ENCODE peak calls at places on chromosomes 5 and 9, in four cellular contexts. One of them, this sample, is unnamed.

GRCh38 chr9:21326526-21327139 is 8.6 kb downstream of the KLHL9 start:
- DNase-seq in HepG2: peak
- DNase-seq in K562: no peak
- DNase-seq in GM12878: peak
- DNase-seq in this sample: no peak

GRCh38 chr9:16396389-16396788 is 474.1 kb downstream of the BNC2 start:
- DNase-seq in K562: no peak
- DNase-seq in HepG2: no peak
- DNase-seq in GM12878: no peak
- DNase-seq in this sample: no peak

GRCh38 chr9:114291886-114292590 is 30.9 kb upstream of the ORM1 start:
- DNase-seq in HepG2: no peak
- DNase-seq in GM12878: no peak
- DNase-seq in K562: no peak
- DNase-seq in this sample: no peak

GRCh38 chr5:94188725-94189124 is 429.7 kb downstream of the KIAA0825 start:
- DNase-seq in HepG2: no peak
- DNase-seq in K562: no peak
- DNase-seq in GM12878: no peak
- DNase-seq in this sample: no peak

GRCh38 chr5:74167206-74167929 is 473.2 kb downstream of the ENC1 start:
- DNase-seq in GM12878: no peak
- DNase-seq in K562: no peak
- DNase-seq in HepG2: no peak
- DNase-seq in this sample: no peak

GRCh38 chr5:82297711-82298110 is 19.6 kb upstream of the RPS23 start:
- DNase-seq in K562: no peak
- DNase-seq in HepG2: no peak
- DNase-seq in GM12878: no peak
- DNase-seq in this sample: no peak

GRCh38 chr5:175714686-175715085 is 56.8 kb downstream of the HRH2 start:
- DNase-seq in HepG2: no peak
- DNase-seq in K562: no peak
- DNase-seq in GM12878: no peak
- DNase-seq in this sample: no peak

GRCh38 chr5:14929293-14930065 is 57.9 kb upstream of the ANKH start:
- DNase-seq in GM12878: no peak
- DNase-seq in K562: no peak
- DNase-seq in HepG2: no peak
- DNase-seq in this sample: no peak

GRCh38 chr5:60379907-60380306 is 320.1 kb downstream of the DEPDC1B start:
- DNase-seq in GM12878: peak
- DNase-seq in HepG2: no peak
- DNase-seq in K562: no peak
- DNase-seq in this sample: no peak

GRCh38 chr5:57386958-57387357 is 95.7 kb downstream of the ACTBL2 start:
- DNase-seq in GM12878: no peak
- DNase-seq in K562: no peak
- DNase-seq in HepG2: no peak
- DNase-seq in this sample: no peak

GRCh38 chr5:164600166-164600715 is 1094.8 kb downstream of the MAT2B start:
- DNase-seq in GM12878: no peak
- DNase-seq in K562: no peak
- DNase-seq in HepG2: no peak
- DNase-seq in this sample: no peak

GRCh38 chr5:90632799-90633198 is 74.2 kb downstream of the ADGRV1 start:
- DNase-seq in K562: no peak
- DNase-seq in GM12878: no peak
- DNase-seq in HepG2: no peak
- DNase-seq in this sample: no peak

GRCh38 chr5:8825161-8825757 is 720.6 kb downstream of the SEMA5A start:
- DNase-seq in GM12878: no peak
- DNase-seq in HepG2: no peak
- DNase-seq in K562: no peak
- DNase-seq in this sample: no peak

GRCh38 chr5:9558319-9558965 is 12.6 kb upstream of the SEMA5A start:
- DNase-seq in HepG2: no peak
- DNase-seq in K562: no peak
- DNase-seq in GM12878: no peak
- DNase-seq in this sample: no peak

GRCh38 chr5:123098767-123099513 is 9.9 kb downstream of the PRDM6 start:
- DNase-seq in K562: no peak
- DNase-seq in GM12878: no peak
- DNase-seq in HepG2: no peak
- DNase-seq in this sample: no peak

GRCh38 chr5:172303090-172303995 is 19.8 kb upstream of the UBTD2 start:
- DNase-seq in GM12878: no peak
- DNase-seq in HepG2: peak
- DNase-seq in K562: no peak
- DNase-seq in this sample: no peak

GRCh38 chr5:75367401-75367800 is 30.4 kb downstream of the HMGCR start:
- DNase-seq in GM12878: no peak
- DNase-seq in HepG2: no peak
- DNase-seq in K562: no peak
- DNase-seq in this sample: no peak

GRCh38 chr9:14417230-14417629 is 103.3 kb upstream of the NFIB start:
- DNase-seq in K562: no peak
- DNase-seq in GM12878: no peak
- DNase-seq in HepG2: no peak
- DNase-seq in this sample: no peak

GRCh38 chr5:159017787-159018186 is 81.9 kb downstream of the EBF1 start:
- DNase-seq in K562: peak
- DNase-seq in GM12878: no peak
- DNase-seq in HepG2: no peak
- DNase-seq in this sample: no peak
- TF ChIP-seq RFX5 in K562: no peak
- TF ChIP-seq RFX5 in GM12878: no peak
- TF ChIP-seq RFX5 in HepG2: no peak
- TF ChIP-seq RFX5 in this sample: no peak

GRCh38 chr9:137905740-137906139 is 28.2 kb downstream of the CACNA1B start:
- DNase-seq in GM12878: no peak
- DNase-seq in K562: no peak
- DNase-seq in HepG2: no peak
- DNase-seq in this sample: no peak
- TF ChIP-seq CBX5 in GM12878: no peak
- TF ChIP-seq CBX5 in K562: no peak
- TF ChIP-seq CBX5 in HepG2: no peak
- TF ChIP-seq CBX5 in this sample: no peak

DNA sequence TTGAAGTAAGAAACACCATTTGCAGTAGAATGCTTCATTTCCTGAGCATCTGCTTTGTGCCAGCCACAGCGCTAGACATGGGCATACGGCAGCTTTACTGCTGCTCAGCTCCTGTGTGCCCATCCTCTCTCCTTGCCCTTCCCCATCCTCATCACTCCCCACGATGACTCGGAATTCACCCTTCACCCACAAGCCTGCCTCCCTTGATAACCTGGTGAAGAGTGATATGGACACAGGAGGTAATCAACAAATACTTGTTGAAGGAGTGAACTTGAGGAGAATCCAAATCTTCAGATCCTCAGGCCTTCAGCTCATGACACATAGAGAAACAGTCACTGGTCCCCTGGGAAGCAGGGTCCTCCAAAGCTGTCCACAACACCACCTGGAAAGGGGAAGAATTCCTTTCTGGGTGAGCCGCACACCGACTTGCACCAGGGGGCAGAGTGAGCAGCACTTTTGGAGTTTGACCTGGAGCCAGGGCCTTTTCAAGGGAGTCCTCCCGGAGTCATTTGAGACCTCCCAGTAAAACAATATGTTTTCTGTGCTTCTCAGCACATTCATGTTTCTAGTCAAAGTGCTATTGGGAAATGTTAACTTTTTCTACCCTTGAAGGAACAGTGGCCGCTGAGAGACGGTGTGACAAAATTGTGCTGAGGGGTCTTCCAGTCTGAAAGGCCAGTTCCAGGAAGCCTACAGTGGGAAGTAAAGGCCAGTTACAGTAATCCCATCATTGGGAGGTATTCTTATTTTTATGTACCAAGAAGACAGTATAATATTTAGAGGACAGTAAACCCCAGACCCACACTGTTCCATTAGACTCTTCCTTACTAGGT is 332.3 kb downstream of the CWC27 start:
- DNase-seq in K562: peak
- DNase-seq in HepG2: peak
- DNase-seq in GM12878: no peak
- DNase-seq in this sample: peak
- TF ChIP-seq RFX5 in K562: no peak
- TF ChIP-seq RFX5 in HepG2: no peak
- TF ChIP-seq RFX5 in GM12878: no peak
- TF ChIP-seq RFX5 in this sample: no peak

GRCh38 chr9:89663264-89663970 is 58.6 kb downstream of the GADD45G start:
- DNase-seq in K562: no peak
- DNase-seq in HepG2: no peak
- DNase-seq in GM12878: no peak
- DNase-seq in this sample: no peak

GRCh38 chr9:89661391-89661949 is 56.7 kb downstream of the GADD45G start:
- DNase-seq in K562: no peak
- DNase-seq in GM12878: no peak
- DNase-seq in HepG2: peak
- DNase-seq in this sample: no peak

GRCh38 chr9:89662718-89663246 is 58.0 kb downstream of the GADD45G start:
- DNase-seq in HepG2: no peak
- DNase-seq in K562: no peak
- DNase-seq in GM12878: no peak
- DNase-seq in this sample: no peak

GRCh38 chr9:89660286-89660685 is 55.5 kb downstream of the GADD45G start:
- DNase-seq in HepG2: no peak
- DNase-seq in GM12878: no peak
- DNase-seq in K562: no peak
- DNase-seq in this sample: no peak

DNA sequence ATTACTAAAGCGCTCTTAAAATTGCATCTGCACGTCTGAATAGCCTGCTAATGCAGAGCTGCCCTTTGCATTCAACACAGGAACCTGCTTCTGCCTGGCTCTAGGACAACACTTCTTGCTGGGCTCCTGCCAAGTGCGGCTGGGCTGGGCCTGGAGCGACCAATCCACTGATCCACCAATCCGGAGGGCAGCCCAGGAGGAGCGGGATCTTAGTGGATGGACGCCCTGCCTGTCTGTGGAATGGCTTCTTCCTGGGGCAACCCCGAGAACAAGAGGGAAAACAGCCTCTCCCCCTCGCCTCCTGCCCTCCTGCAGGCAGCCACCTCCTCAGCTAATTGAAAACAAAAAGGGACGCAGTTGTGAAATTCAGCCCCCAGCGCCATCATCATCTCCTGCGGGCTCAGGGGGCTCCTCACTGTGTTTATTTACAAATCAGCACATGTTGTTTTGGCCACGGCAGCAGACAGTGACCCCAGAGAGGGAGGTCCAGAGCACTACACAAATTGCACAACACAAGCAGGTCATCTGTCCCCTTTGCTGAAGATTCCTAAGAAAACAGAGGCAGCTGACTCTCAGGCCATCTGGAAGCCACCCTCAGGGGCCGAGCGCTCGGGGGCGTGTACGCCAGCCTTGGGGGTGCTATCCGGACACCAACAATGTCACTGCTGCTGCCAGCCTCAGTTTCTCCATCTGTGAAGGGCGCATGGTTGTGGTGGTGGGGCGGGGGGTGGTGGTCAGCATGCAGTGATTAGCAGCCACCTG is 57.3 kb downstream of the GADD45G start:
- DNase-seq in GM12878: no peak
- DNase-seq in HepG2: peak
- DNase-seq in K562: peak
- DNase-seq in this sample: peak
- TF ChIP-seq CBX5 in GM12878: no peak
- TF ChIP-seq CBX5 in HepG2: no peak
- TF ChIP-seq CBX5 in K562: no peak
- TF ChIP-seq CBX5 in this sample: no peak

GRCh38 chr5:43604699-43605098 is 1.7 kb downstream of the NNT start:
- DNase-seq in K562: no peak
- DNase-seq in HepG2: no peak
- DNase-seq in GM12878: no peak
- DNase-seq in this sample: no peak

GRCh38 chr5:43603535-43604363 is 769 bp downstream of the NNT start:
- DNase-seq in GM12878: peak
- DNase-seq in K562: peak
- DNase-seq in HepG2: peak
- DNase-seq in this sample: no peak

GRCh38 chr5:43602456-43602817 is 543 bp upstream of the NNT start:
- DNase-seq in GM12878: no peak
- DNase-seq in K562: peak
- DNase-seq in HepG2: peak
- DNase-seq in this sample: no peak

GRCh38 chr5:43601454-43602260 is 1.3 kb upstream of the NNT start:
- DNase-seq in HepG2: peak
- DNase-seq in K562: no peak
- DNase-seq in GM12878: peak
- DNase-seq in this sample: no peak

GRCh38 chr5:43602818-43603534 is at the start of gene NNT:
- DNase-seq in HepG2: peak
- DNase-seq in K562: peak
- DNase-seq in GM12878: no peak
- DNase-seq in this sample: peak
- TF ChIP-seq RFX5 in HepG2: no peak
- TF ChIP-seq RFX5 in K562: no peak
- TF ChIP-seq RFX5 in GM12878: no peak
- TF ChIP-seq RFX5 in this sample: no peak

GRCh38 chr9:133107245-133107722 is 13.8 kb downstream of the RALGDS start:
- DNase-seq in GM12878: no peak
- DNase-seq in K562: no peak
- DNase-seq in HepG2: no peak
- DNase-seq in this sample: no peak
- TF ChIP-seq CBX5 in GM12878: no peak
- TF ChIP-seq CBX5 in K562: no peak
- TF ChIP-seq CBX5 in HepG2: no peak
- TF ChIP-seq CBX5 in this sample: no peak

DNA sequence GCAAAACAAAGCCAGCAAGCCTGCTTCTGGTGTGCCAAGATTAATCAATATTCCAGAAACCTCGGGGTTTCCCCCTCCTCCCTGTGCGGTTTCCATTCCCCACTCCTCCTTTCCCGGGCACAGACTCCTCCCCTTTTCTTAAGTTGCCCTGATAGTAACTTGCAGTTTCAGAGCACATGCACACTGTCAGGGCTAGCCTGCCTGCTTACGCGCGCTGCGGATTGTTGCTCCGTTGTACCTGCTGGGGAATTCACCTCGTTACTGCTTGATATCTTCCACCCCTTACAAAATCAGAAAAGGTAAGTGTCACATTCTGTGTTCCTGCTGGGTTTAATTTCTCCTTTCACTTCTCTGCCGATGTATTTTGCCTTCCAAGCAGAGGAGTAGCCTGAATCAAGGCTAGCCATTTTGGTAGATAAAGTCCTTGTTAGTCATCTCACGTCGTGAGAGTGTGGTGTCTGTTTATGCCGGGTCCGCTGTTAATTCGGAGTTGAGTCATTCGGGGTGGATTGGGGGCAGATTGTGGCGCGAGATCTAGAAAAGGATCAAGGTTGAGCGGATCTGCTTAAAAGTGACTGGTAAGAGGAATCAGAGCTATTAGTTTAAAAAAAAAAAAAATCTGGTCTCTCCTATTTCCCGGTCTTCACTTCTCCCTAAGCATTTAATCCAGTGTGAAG is at the start of gene SLC1A3:
- DNase-seq in GM12878: peak
- DNase-seq in K562: no peak
- DNase-seq in HepG2: no peak
- DNase-seq in this sample: peak
- TF ChIP-seq RFX5 in GM12878: no peak
- TF ChIP-seq RFX5 in K562: no peak
- TF ChIP-seq RFX5 in HepG2: no peak
- TF ChIP-seq RFX5 in this sample: no peak

GRCh38 chr5:16552666-16553343 is 64.0 kb downstream of the RETREG1 start:
- DNase-seq in K562: peak
- DNase-seq in GM12878: no peak
- DNase-seq in HepG2: peak
- DNase-seq in this sample: peak
- TF ChIP-seq CBX5 in K562: no peak
- TF ChIP-seq CBX5 in GM12878: no peak
- TF ChIP-seq CBX5 in HepG2: no peak
- TF ChIP-seq CBX5 in this sample: no peak